ENCODE peak calls at places on chromosome 2, in four cellular contexts. S is H9, H is fibroblast of lung, P is H1. W is an unnamed sample.

GRCh38 chr2:171098607-171099006 is 62.1 kb downstream of the TLK1 start:
- DNase-seq in S (no peak), H (no peak), P (no peak), W (no peak)

GRCh38 chr2:18301421-18302139 is 258.9 kb downstream of the RDH14 start:
- DNase-seq in S (no peak), H (no peak), P (no peak), W (no peak)

GRCh38 chr2:166088634-166089033 is 39.2 kb downstream of the SCN1A start:
- DNase-seq in S (no peak), H (peak; percentile 79), P (no peak), W (no peak)

GRCh38 chr2:134193006-134193405 is 60.9 kb upstream of the MGAT5 start:
- DNase-seq in S (no peak), H (peak; percentile 74), P (no peak), W (peak; percentile 55)

GRCh38 chr2:147739531-147739930 is 105.3 kb upstream of the ACVR2A start:
- DNase-seq in S (no peak), H (no peak), P (no peak), W (no peak)

GRCh38 chr2:23386422-23387220 is 1.6 kb downstream of the KLHL29 start:
- DNase-seq in S (no peak), H (no peak), P (peak; percentile 68), W (no peak)

GRCh38 chr2:177900091-177900490 is 172.5 kb downstream of the PDE11A start:
- DNase-seq in S (no peak), H (no peak), P (no peak), W (peak; percentile 88)

GRCh38 chr2:164913640-164914346 is 41.5 kb downstream of the SLC38A11 start:
- DNase-seq in S (no peak), H (peak; percentile 34), P (no peak), W (peak; percentile 67)

GRCh38 chr2:126656311-126657145 is 570 bp downstream of the GYPC start:
- DNase-seq in S (peak; percentile 52), H (peak; percentile 58), P (peak; percentile 75), W (no peak)

GRCh38 chr2:10447300-10448207 is 573 bp downstream of the ODC1 start:
- DNase-seq in S (peak; percentile 65), H (peak; percentile 46), P (peak; percentile 89), W (peak; percentile 33)

GRCh38 chr2:206212673-206213513 is 53.2 kb downstream of the EEF1B2 start:
- DNase-seq in S (no peak), H (peak; percentile 69), P (no peak), W (no peak)
- TF ChIP-seq CTCF in S (peak; percentile 15), H (peak; percentile 6), P (no peak), W (no peak)

DNA sequence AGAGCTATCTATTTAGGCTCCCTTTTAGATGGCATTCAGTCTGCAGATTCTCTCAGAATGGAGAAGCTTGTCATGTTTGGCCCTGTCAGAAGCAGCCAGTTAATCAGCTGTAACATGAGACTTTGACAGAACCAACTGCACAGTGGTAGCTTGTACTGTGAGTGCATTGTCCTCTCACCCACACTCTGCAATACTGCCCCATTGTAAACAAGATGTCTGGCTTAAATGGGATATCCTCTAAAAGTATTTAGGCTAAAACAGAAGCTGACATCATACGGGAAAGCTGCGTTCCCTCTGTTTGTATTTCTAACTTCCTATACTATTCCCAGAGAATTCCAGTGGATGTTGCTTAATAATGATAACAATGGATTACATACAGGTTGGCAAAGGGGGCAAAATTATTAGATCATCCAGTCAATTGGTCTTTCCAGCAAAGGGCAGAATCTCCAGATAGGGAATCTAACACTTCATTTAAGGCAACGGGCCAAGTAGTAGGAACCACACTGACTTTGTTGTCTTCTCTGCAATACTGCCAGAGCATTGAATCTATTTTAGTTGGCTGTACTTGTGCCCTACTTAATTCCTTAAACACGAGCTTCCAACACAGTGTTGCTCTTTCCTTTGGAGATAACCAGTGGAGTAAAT is 15.4 kb upstream of the STAT4 start:
- DNase-seq in S (no peak), H (peak; percentile 94), P (no peak), W (peak; percentile 70)
- H3K4me1 ChIP-seq in S (no peaks in the 10 kb centered on the region), H (peaks cover 27% of the 10 kb centered on the region), P (no peaks in the 10 kb centered on the region), W (peaks cover 47% of the 10 kb centered on the region)

DNA sequence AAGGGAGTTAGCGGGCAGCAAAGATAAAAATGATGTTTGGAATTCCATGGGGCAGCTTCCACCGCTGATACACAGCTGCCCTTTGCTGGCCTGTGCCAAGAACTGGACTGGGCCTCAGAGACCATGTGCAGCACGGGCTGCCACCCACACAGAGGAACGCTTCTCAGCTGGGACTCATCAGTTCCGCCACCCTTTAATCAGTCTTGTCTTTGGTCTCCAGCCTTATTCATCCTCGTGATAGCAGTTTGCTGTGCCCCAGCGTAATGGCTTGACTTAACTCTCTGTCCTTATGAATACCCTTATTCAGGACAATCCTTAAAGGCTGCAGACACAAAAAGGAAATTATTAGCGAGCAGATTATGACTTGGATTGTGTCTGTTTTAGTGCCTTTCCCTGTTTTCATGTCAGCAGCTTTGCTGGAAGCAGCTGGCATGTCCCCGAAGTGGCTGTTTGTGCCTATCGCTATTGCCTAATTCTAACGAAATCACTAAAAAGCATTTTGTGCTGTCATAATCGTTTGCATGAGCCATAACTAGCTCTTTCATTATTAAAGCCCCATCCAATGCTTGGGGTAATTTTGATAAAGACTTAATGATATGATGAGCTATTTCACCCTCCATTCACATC is 108.8 kb upstream of the DAPL1 start:
- DNase-seq in S (no peak), H (peak; percentile 19), P (no peak), W (no peak)
- H3K27ac ChIP-seq in S (no peak overlapping the region), H (no peak overlapping the region), P (no peak overlapping the region), W (no peak overlapping the region)

GRCh38 chr2:214311031-214311533 is 99.8 kb upstream of the VWC2L start:
- DNase-seq in S (peak; percentile 73), H (no peak), P (peak; percentile 53), W (no peak)
- TF ChIP-seq CTCF in S (peak; percentile 73), H (no peak), P (peak; percentile 82), W (no peak)

GRCh38 chr2:41966920-41967319 is 80.9 kb upstream of the PKDCC start:
- DNase-seq in S (no peak), H (no peak), P (no peak), W (no peak)

GRCh38 chr2:41963661-41964525 is 83.9 kb upstream of the PKDCC start:
- DNase-seq in S (peak; percentile 63), H (peak; percentile 66), P (no peak), W (no peak)

GRCh38 chr2:41965886-41966285 is 81.9 kb upstream of the PKDCC start:
- DNase-seq in S (no peak), H (peak; percentile 73), P (no peak), W (no peak)

GRCh38 chr2:41966431-41966893 is 81.4 kb upstream of the PKDCC start:
- DNase-seq in S (no peak), H (peak; percentile 94), P (no peak), W (peak; percentile 71)

DNA sequence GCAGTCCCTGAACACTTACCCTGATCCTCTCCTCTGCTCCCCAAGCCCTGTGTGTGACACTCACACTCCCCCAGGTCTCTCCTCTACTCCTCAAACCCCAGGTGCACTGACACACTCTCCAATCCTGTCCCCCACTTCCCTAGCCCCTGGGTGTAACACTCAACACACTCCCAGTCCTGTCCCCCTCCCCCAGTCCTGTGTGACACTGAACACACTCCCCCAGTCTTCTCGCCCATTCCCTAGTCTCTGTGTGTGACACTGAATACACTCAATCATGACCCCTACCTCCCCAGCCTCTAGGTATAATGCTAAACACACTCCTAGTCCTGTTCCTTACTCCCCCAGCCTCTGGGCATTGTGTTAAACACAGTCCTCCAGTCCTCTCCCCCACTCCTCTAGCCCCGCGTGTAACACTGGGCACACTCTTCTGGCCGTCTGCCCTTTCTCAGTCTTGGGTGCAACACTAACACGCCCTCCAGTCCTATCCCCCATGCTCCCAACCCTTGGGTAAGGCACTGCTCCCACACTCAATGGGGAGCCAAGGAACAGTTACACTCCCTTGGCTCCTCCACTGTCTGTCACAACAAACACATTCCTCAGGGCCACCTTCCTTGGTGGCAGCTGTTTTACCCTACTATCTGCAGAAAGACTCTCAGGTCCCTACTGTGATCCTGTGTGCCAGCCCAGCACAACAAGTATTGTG is 82.5 kb upstream of the PKDCC start:
- DNase-seq in S (no peak), H (no peak), P (no peak), W (no peak)
- H3K4me1 ChIP-seq in S (peaks cover 6% of the 10 kb centered on the region), H (peaks cover 6% of the 10 kb centered on the region), P (peaks cover 13% of the 10 kb centered on the region), W (no peaks in the 10 kb centered on the region)

GRCh38 chr2:179265082-179265575 is 497 bp upstream of the SESTD1 start:
- DNase-seq in S (no peak), H (peak; percentile 63), P (no peak), W (no peak)
- H3K27ac ChIP-seq in S (no peak overlapping the region), H (peak overlapping the region; percentile 74), P (no peak overlapping the region), W (peak overlapping the region; percentile 61)

DNA sequence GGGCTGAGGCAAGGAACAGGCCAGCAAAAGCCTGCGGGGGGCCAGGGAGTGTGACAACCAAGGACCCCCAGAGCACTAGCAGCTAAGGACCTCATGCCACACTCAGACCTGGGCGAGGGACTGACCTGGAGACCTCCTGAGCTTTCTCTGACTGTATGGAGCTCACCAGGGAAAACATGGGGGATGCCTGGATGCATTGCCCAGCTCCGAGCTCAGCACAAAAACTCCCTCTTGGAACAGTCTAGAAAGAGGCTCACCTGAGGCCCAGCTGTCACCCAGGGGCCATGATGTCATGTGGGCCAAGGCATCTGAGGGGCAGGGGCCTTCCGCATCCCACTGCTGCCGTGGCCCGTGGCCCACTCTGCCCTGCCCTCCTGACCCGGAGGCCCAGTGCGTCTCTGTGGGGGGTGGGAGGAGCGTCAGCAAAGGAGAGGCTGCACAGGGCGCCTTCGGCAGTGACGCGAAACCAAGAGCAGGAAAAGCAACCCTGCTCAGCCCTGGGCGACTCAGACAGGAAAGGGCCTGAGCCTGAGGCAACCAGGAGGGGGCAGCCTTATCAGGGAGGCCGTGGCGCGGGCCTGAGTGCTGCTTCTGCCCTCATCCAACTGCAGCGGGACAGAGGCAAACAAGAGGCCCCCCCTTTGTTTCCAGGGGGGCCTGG is 57.3 kb upstream of the ALPP start:
- DNase-seq in S (peak; percentile 76), H (no peak), P (peak; percentile 79), W (no peak)
- TF ChIP-seq CTCF in S (peak; percentile 66), H (no peak), P (no peak), W (peak; percentile 39)

W was measured in foreskin keratinocyte.